ENCODE peak calls at places on chromosomes 6 and 20, in four cellular contexts. K is SK-N-SH, U is tibial artery, Q is heart right ventricle. J is an unnamed sample. For H3K4me1, the result is how much of the 10 kb centered on the place peaks cover.

GRCh38 chr20:36034875-36035274 is 66.5 kb downstream of the CNBD2 start:
- DNase-seq in K (no peak), U (no peak), Q (no peak), J (no peak)

GRCh38 chr6:159968295-159969203 is at the start of gene IGF2R:
- DNase-seq in K (peak), U (peak), Q (peak), J (peak)

GRCh38 chr6:1524040-1524480 is 85.7 kb upstream of the FOXC1 start:
- DNase-seq in K (peak), U (peak), Q (peak), J (peak)

GRCh38 chr6:1713016-1713600 is 103.4 kb downstream of the FOXC1 start:
- DNase-seq in K (no peak), U (no peak), Q (no peak), J (no peak)

GRCh38 chr20:57216669-57217068 is 49.8 kb downstream of the BMP7 start:
- DNase-seq in K (no peak), U (no peak), Q (no peak), J (no peak)

GRCh38 chr6:75158176-75158575 is 47.7 kb downstream of the COL12A1 start:
- DNase-seq in K (no peak), U (no peak), Q (no peak), J (peak)

GRCh38 chr20:21031666-21032065 is 74.5 kb downstream of the LINC00237 start:
- DNase-seq in K (no peak), U (no peak), Q (no peak), J (no peak)

GRCh38 chr20:43360016-43360415 is 97.7 kb upstream of the SRSF6 start:
- DNase-seq in K (no peak), U (no peak), Q (no peak), J (no peak)

GRCh38 chr20:63317601-63318291 is 24.8 kb downstream of the COL20A1 start:
- DNase-seq in K (no peak), U (peak), Q (no peak), J (no peak)

GRCh38 chr6:106254636-106255035 is 70.9 kb downstream of the ATG5 start:
- DNase-seq in K (no peak), U (no peak), Q (no peak), J (peak)

GRCh38 chr6:139109558-139109957 is 25.3 kb upstream of the HECA start:
- DNase-seq in K (no peak), U (no peak), Q (peak), J (peak)

GRCh38 chr6:12334524-12335130 is 44.5 kb downstream of the EDN1 start:
- DNase-seq in K (no peak), U (no peak), Q (no peak), J (no peak)

GRCh38 chr6:100620085-100620484 is 155.4 kb upstream of the SIM1 start:
- DNase-seq in K (no peak), U (no peak), Q (no peak), J (no peak)

GRCh38 chr20:62554214-62554897 is 78.6 kb upstream of the GATA5 start:
- DNase-seq in K (no peak), U (no peak), Q (no peak), J (no peak)

GRCh38 chr6:121666809-121667208 is 231.4 kb downstream of the GJA1 start:
- DNase-seq in K (no peak), U (no peak), Q (peak), J (no peak)

GRCh38 chr6:134323294-134323693 is 5.4 kb upstream of the SGK1 start:
- DNase-seq in K (no peak), U (no peak), Q (no peak), J (no peak)

GRCh38 chr6:160222491-160222890 is 36.1 kb downstream of the SLC22A2 start:
- DNase-seq in K (no peak), U (no peak), Q (no peak), J (no peak)

GRCh38 chr6:159788757-159789376 is 535 bp downstream of the TCP1 start:
- DNase-seq in K (peak), U (peak), Q (peak), J (peak)

GRCh38 chr6:43817192-43817591 is 47.2 kb downstream of the VEGFA start:
- DNase-seq in K (no peak), U (no peak), Q (peak), J (peak)

GRCh38 chr6:17088091-17088611 is 13.7 kb upstream of the STMND1 start:
- DNase-seq in K (no peak), U (no peak), Q (no peak), J (no peak)

GRCh38 chr6:17086469-17086868 is 15.4 kb upstream of the STMND1 start:
- DNase-seq in K (peak), U (peak), Q (peak), J (peak)

GRCh38 chr6:17096076-17096475 is 5.8 kb upstream of the STMND1 start:
- DNase-seq in K (no peak), U (no peak), Q (no peak), J (peak)

GRCh38 chr6:17093692-17094091 is 8.2 kb upstream of the STMND1 start:
- DNase-seq in K (peak), U (no peak), Q (no peak), J (peak)

GRCh38 chr6:17091122-17091521 is 10.7 kb upstream of the STMND1 start:
- DNase-seq in K (no peak), U (no peak), Q (no peak), J (peak)
- TF ChIP-seq CTCF in K (peak), U (no peak), Q (peak), J (peak)

GRCh38 chr6:56368484-56368883 is 121.1 kb upstream of the COL21A1 start:
- DNase-seq in K (no peak), U (no peak), Q (no peak), J (no peak)

GRCh38 chr6:56372621-56373020 is 125.2 kb upstream of the COL21A1 start:
- DNase-seq in K (no peak), U (no peak), Q (no peak), J (peak)

GRCh38 chr6:56370127-56370540 is 122.8 kb upstream of the COL21A1 start:
- DNase-seq in K (peak), U (peak), Q (peak), J (peak)

GRCh38 chr6:56374841-56375369 is 127.5 kb upstream of the COL21A1 start:
- DNase-seq in K (no peak), U (no peak), Q (peak), J (peak)

GRCh38 chr6:56370591-56371198 is 123.3 kb upstream of the COL21A1 start:
- DNase-seq in K (peak), U (peak), Q (peak), J (peak)
- H3K4me1 ChIP-seq in K (under half), U (under half), Q (half or more), J (under half)

DNA sequence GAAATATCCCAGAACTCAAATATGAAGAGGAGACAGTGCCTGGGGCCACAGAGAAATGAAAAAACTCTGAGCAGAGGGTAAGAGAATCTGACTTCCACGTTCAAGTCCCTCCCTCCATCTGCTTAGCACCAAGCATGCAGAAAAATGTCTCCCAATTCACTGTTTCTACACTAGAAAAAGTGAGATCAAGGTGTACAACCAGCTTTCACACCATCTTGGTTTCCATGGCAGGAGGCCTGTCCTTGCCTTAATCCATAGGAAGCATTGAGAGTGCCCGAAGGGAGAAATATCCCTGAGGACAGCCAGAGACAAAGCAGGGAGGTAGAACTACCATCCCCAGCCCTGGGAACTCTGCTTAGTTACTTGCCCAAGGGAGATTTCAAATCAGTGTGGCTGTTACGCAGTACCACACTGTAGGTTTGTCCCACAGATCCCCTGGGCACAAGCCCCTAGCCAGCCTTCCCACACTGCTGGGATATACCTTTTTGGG is 82.9 kb downstream of the SCML4 start:
- DNase-seq in K (no peak), U (no peak), Q (no peak), J (no peak)
- H3K27ac ChIP-seq in K (no peak), U (no peak), Q (no peak), J (no peak)

GRCh38 chr6:113181164-113181563 is 676.0 kb upstream of the MARCKS start:
- DNase-seq in K (no peak), U (no peak), Q (no peak), J (no peak)

GRCh38 chr6:113185299-113185698 is 671.8 kb upstream of the MARCKS start:
- DNase-seq in K (no peak), U (no peak), Q (peak), J (no peak)

GRCh38 chr6:113184736-113185135 is 672.4 kb upstream of the MARCKS start:
- DNase-seq in K (no peak), U (no peak), Q (peak), J (peak)

GRCh38 chr6:113184291-113184690 is 672.9 kb upstream of the MARCKS start:
- DNase-seq in K (no peak), U (no peak), Q (no peak), J (no peak)

DNA sequence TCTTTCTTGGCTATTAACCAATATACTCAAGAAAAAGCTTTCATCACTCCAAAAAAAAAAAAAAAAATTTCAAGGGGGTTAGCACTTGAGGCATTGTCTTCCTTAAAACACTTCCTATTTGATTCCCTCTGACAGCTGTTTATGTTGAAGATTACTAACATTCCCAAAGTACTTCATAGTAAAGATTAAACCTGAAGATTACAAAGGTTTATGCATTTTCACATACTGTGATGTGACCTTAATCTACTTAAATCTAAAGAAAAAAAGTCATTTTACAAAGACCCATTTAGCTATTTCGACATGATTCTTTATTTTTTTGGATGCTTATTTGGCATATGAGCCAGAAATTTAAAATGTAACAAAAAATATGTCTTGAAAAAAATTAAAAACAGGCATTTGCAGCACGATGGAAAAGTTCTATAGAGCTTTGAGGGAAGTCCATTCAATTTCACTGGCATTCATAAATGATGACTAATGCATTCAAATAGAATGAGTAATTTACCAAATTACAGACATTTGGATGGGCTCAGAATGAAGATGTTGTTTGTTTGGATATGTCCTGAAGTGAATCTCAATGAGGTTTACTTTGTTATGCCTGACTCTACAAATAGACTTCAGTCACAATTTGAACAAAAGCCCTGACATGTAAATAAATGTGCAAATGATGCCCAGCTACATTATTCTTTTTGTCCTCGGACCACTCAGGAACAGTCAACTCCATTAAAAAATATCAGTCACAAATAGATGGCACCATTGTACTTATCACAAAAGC is 674.6 kb upstream of the MARCKS start:
- DNase-seq in K (no peak), U (no peak), Q (no peak), J (peak)
- TF ChIP-seq CTCF in K (peak), U (no peak), Q (no peak), J (no peak)

GRCh38 chr6:63674635-63675034 is 39.0 kb downstream of the PHF3 start:
- DNase-seq in K (no peak), U (no peak), Q (no peak), J (peak)

GRCh38 chr6:63672582-63673129 is 37.1 kb downstream of the PHF3 start:
- DNase-seq in K (no peak), U (no peak), Q (no peak), J (no peak)

GRCh38 chr6:63673692-63674091 is 38.1 kb downstream of the PHF3 start:
- DNase-seq in K (no peak), U (no peak), Q (no peak), J (no peak)

GRCh38 chr6:63675138-63675537 is 39.5 kb downstream of the PHF3 start:
- DNase-seq in K (no peak), U (no peak), Q (no peak), J (no peak)

GRCh38 chr6:63671098-63671754 is 35.6 kb downstream of the PHF3 start:
- DNase-seq in K (no peak), U (no peak), Q (no peak), J (no peak)
- H3K4me1 ChIP-seq in K (under half), U (under half), Q (under half), J (under half)

GRCh38 chr6:33030245-33030644 is 20.9 kb upstream of the HLA-DOA start:
- DNase-seq in K (no peak), U (no peak), Q (no peak), J (no peak)
- H3K27ac ChIP-seq in K (no peak), U (no peak), Q (peak), J (no peak)

GRCh38 chr6:127547909-127548649 is 28.9 kb upstream of the C6orf58 start:
- DNase-seq in K (no peak), U (no peak), Q (no peak), J (no peak)
- TF ChIP-seq CTCF in K (peak), U (no peak), Q (no peak), J (peak)

GRCh38 chr6:113694278-113695077 is 162.7 kb upstream of the MARCKS start:
- DNase-seq in K (no peak), U (no peak), Q (no peak), J (no peak)
- H3K4me1 ChIP-seq in K (under half), U (under half), Q (under half), J (under half)

DNA sequence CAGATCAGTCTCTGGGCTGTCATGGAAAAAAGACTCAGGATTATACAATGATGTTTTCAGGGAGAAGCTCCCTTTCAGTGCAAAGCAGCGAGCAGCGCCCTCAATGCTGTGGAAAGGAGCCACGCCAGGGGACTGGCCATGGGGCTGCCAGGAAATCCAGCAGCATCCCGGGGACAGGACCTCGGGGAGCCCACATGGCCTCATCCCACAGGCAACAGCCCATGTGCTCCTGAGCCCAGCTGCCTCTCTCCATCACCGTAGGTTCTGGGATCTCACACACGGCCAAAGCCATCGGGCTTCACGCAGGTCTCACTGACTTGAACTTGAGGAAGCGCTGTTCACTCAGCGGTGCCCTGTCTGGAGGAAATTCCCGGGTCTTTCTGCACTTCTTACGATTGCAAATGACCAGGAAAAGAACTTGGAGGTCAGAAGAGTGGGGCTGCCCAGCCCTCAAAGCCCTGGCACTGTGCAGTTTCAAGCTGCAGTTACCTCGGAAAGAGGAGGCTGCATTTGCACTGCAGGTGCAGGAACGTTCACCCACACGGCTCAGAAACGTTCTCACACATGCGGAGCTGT is 125.9 kb upstream of the THBS2 start:
- DNase-seq in K (no peak), U (no peak), Q (no peak), J (no peak)
- H3K27ac ChIP-seq in K (no peak), U (no peak), Q (no peak), J (no peak)

J was measured in cardiac muscle cell.